ENCODE peak calls at places on chromosomes 11 and 22, in eight cellular contexts. One of them, this sample, is unnamed.

GRCh38 chr22:20312396-20313191 is 7.3 kb downstream of the DGCR6L start:
- DNase-seq in NB4: no peak
- DNase-seq in heart right ventricle: peak; percentile 1
- DNase-seq in B cell: no peak
- DNase-seq in body of pancreas: peak; percentile 9
- DNase-seq in stomach: peak; percentile 9
- DNase-seq in psoas muscle: no peak
- DNase-seq in A549: no peak
- DNase-seq in this sample: no peak

GRCh38 chr11:69035150-69035958 is 13.4 kb upstream of the TPCN2 start:
- DNase-seq in NB4: peak; percentile 39
- DNase-seq in heart right ventricle: no peak
- DNase-seq in B cell: no peak
- DNase-seq in body of pancreas: no peak
- DNase-seq in stomach: no peak
- DNase-seq in psoas muscle: peak; percentile 66
- DNase-seq in A549: no peak
- DNase-seq in this sample: no peak

GRCh38 chr22:28031383-28031922 is 112.4 kb upstream of the PITPNB start:
- DNase-seq in NB4: no peak
- DNase-seq in heart right ventricle: no peak
- DNase-seq in B cell: no peak
- DNase-seq in body of pancreas: no peak
- DNase-seq in stomach: no peak
- DNase-seq in psoas muscle: no peak
- DNase-seq in A549: no peak
- DNase-seq in this sample: no peak

GRCh38 chr22:29394931-29395581 is 6.7 kb upstream of the AP1B1 start:
- DNase-seq in NB4: peak; percentile 80
- DNase-seq in heart right ventricle: peak; percentile 67
- DNase-seq in B cell: peak; percentile 71
- DNase-seq in body of pancreas: peak; percentile 80
- DNase-seq in stomach: peak; percentile 75
- DNase-seq in psoas muscle: peak; percentile 76
- DNase-seq in A549: peak; percentile 73
- DNase-seq in this sample: peak; percentile 80

GRCh38 chr11:129695543-129696308 is 119.9 kb upstream of the TMEM45B start:
- DNase-seq in NB4: peak; percentile 58
- DNase-seq in heart right ventricle: peak; percentile 23
- DNase-seq in B cell: peak; percentile 58
- DNase-seq in body of pancreas: peak; percentile 77
- DNase-seq in stomach: peak; percentile 82
- DNase-seq in psoas muscle: peak; percentile 59
- DNase-seq in A549: peak; percentile 48
- DNase-seq in this sample: peak; percentile 65

GRCh38 chr11:61626580-61627380 is 45.9 kb upstream of the SYT7 start:
- DNase-seq in NB4: no peak
- DNase-seq in heart right ventricle: peak; percentile 76
- DNase-seq in B cell: no peak
- DNase-seq in body of pancreas: peak; percentile 85
- DNase-seq in stomach: peak; percentile 89
- DNase-seq in psoas muscle: peak; percentile 64
- DNase-seq in A549: no peak
- DNase-seq in this sample: no peak

GRCh38 chr11:61267437-61267841 is 26.5 kb downstream of the PGA5 start:
- DNase-seq in NB4: no peak
- DNase-seq in heart right ventricle: no peak
- DNase-seq in B cell: no peak
- DNase-seq in body of pancreas: peak; percentile 26
- DNase-seq in stomach: peak; percentile 84
- DNase-seq in psoas muscle: no peak
- DNase-seq in A549: no peak
- DNase-seq in this sample: no peak

GRCh38 chr11:73585834-73586575 is 11.9 kb downstream of the FAM168A start:
- DNase-seq in NB4: no peak
- DNase-seq in heart right ventricle: no peak
- DNase-seq in B cell: no peak
- DNase-seq in body of pancreas: no peak
- DNase-seq in stomach: no peak
- DNase-seq in psoas muscle: no peak
- DNase-seq in A549: no peak
- DNase-seq in this sample: no peak

GRCh38 chr11:63922673-63923192 is 5.8 kb upstream of the RCOR2 start:
- DNase-seq in NB4: no peak
- DNase-seq in heart right ventricle: no peak
- DNase-seq in B cell: no peak
- DNase-seq in body of pancreas: no peak
- DNase-seq in stomach: no peak
- DNase-seq in psoas muscle: no peak
- DNase-seq in A549: no peak
- DNase-seq in this sample: no peak

GRCh38 chr11:29432719-29433325 is 584.0 kb downstream of the KCNA4 start:
- DNase-seq in NB4: peak; percentile 10
- DNase-seq in heart right ventricle: no peak
- DNase-seq in B cell: no peak
- DNase-seq in body of pancreas: no peak
- DNase-seq in stomach: no peak
- DNase-seq in psoas muscle: no peak
- DNase-seq in A549: peak; percentile 11
- DNase-seq in this sample: no peak

GRCh38 chr11:43992834-43993637 is 50.6 kb downstream of the C11orf96 start:
- DNase-seq in NB4: no peak
- DNase-seq in heart right ventricle: peak; percentile 52
- DNase-seq in B cell: no peak
- DNase-seq in body of pancreas: no peak
- DNase-seq in stomach: no peak
- DNase-seq in psoas muscle: no peak
- DNase-seq in A549: no peak
- DNase-seq in this sample: no peak

GRCh38 chr22:40898850-40899357 is 37.0 kb upstream of the DNAJB7 start:
- DNase-seq in NB4: peak; percentile 64
- DNase-seq in heart right ventricle: no peak
- DNase-seq in B cell: peak; percentile 37
- DNase-seq in body of pancreas: no peak
- DNase-seq in stomach: no peak
- DNase-seq in psoas muscle: no peak
- DNase-seq in A549: peak; percentile 49
- DNase-seq in this sample: no peak

GRCh38 chr11:30422389-30422788 is 99.5 kb downstream of the ARL14EP start:
- DNase-seq in NB4: no peak
- DNase-seq in heart right ventricle: no peak
- DNase-seq in B cell: no peak
- DNase-seq in body of pancreas: peak; percentile 22
- DNase-seq in stomach: no peak
- DNase-seq in psoas muscle: no peak
- DNase-seq in A549: no peak
- DNase-seq in this sample: no peak

GRCh38 chr11:72780291-72781062 is 13.4 kb downstream of the STARD10 start:
- DNase-seq in NB4: no peak
- DNase-seq in heart right ventricle: no peak
- DNase-seq in B cell: peak; percentile 39
- DNase-seq in body of pancreas: peak; percentile 25
- DNase-seq in stomach: no peak
- DNase-seq in psoas muscle: no peak
- DNase-seq in A549: no peak
- DNase-seq in this sample: no peak

GRCh38 chr11:88246680-88247079 is 71.4 kb upstream of the RAB38 start:
- DNase-seq in NB4: no peak
- DNase-seq in heart right ventricle: no peak
- DNase-seq in B cell: no peak
- DNase-seq in body of pancreas: no peak
- DNase-seq in stomach: no peak
- DNase-seq in psoas muscle: no peak
- DNase-seq in A549: peak; percentile 10
- DNase-seq in this sample: no peak

GRCh38 chr22:29733362-29734322 is 13.8 kb downstream of the CABP7 start:
- DNase-seq in NB4: no peak
- DNase-seq in heart right ventricle: no peak
- DNase-seq in B cell: no peak
- DNase-seq in body of pancreas: peak; percentile 38
- DNase-seq in stomach: no peak
- DNase-seq in psoas muscle: peak; percentile 81
- DNase-seq in A549: no peak
- DNase-seq in this sample: peak; percentile 94

GRCh38 chr11:117807482-117808272 is 10.7 kb upstream of the DSCAML1 start:
- DNase-seq in NB4: peak; percentile 77
- DNase-seq in heart right ventricle: peak; percentile 80
- DNase-seq in B cell: peak; percentile 70
- DNase-seq in body of pancreas: peak; percentile 83
- DNase-seq in stomach: peak; percentile 85
- DNase-seq in psoas muscle: peak; percentile 84
- DNase-seq in A549: peak; percentile 48
- DNase-seq in this sample: peak; percentile 83

GRCh38 chr11:6206456-6207180 is 1.3 kb downstream of the C11orf42 start:
- DNase-seq in NB4: no peak
- DNase-seq in heart right ventricle: no peak
- DNase-seq in B cell: no peak
- DNase-seq in body of pancreas: no peak
- DNase-seq in stomach: no peak
- DNase-seq in psoas muscle: no peak
- DNase-seq in A549: no peak
- DNase-seq in this sample: no peak

GRCh38 chr22:30667092-30667485 is 586 bp downstream of the DUSP18 start:
- DNase-seq in NB4: peak; percentile 11
- DNase-seq in heart right ventricle: no peak
- DNase-seq in B cell: no peak
- DNase-seq in body of pancreas: peak; percentile 14
- DNase-seq in stomach: no peak
- DNase-seq in psoas muscle: no peak
- DNase-seq in A549: no peak
- DNase-seq in this sample: no peak

GRCh38 chr11:105056446-105056845 is 11.3 kb upstream of the CARD16 start:
- DNase-seq in NB4: no peak
- DNase-seq in heart right ventricle: no peak
- DNase-seq in B cell: no peak
- DNase-seq in body of pancreas: no peak
- DNase-seq in stomach: no peak
- DNase-seq in psoas muscle: no peak
- DNase-seq in A549: no peak
- DNase-seq in this sample: no peak

GRCh38 chr11:14414470-14415461 is 55.8 kb upstream of the RRAS2 start:
- DNase-seq in NB4: no peak
- DNase-seq in heart right ventricle: no peak
- DNase-seq in B cell: peak; percentile 31
- DNase-seq in body of pancreas: no peak
- DNase-seq in stomach: no peak
- DNase-seq in psoas muscle: no peak
- DNase-seq in A549: no peak
- DNase-seq in this sample: no peak

DNA sequence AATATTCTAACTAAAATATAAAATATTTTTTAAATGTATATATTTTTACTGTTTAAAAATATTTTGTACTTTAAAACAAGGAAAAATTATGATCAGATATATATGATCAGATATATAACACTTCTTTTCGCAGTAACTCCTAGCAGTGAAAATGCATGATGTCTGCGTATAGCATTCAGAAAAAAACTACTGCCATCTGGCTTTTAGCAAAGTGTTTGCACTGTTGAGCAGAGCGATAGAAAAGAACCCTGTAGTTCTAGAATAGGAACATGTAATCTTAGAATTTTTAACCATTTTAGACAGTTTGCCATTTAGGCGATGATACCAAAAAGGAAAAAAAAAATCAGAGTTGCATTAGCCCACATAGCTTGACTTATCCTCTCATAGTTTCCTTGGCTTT is 370.4 kb upstream of the ANO3 start:
- DNase-seq in NB4: no peak
- DNase-seq in heart right ventricle: no peak
- DNase-seq in B cell: no peak
- DNase-seq in body of pancreas: no peak
- DNase-seq in stomach: no peak
- DNase-seq in psoas muscle: no peak
- DNase-seq in A549: no peak
- DNase-seq in this sample: no peak
- TF ChIP-seq CTCF in NB4: no peak
- TF ChIP-seq CTCF in heart right ventricle: peak; percentile 21
- TF ChIP-seq CTCF in B cell: no peak
- TF ChIP-seq CTCF in body of pancreas: no peak
- TF ChIP-seq CTCF in stomach: no peak
- TF ChIP-seq CTCF in psoas muscle: peak; percentile 45
- TF ChIP-seq CTCF in A549: no peak
- TF ChIP-seq CTCF in this sample: peak; percentile 37

GRCh38 chr11:126061707-126062678 is 673 bp downstream of the CDON start:
- DNase-seq in NB4: no peak
- DNase-seq in heart right ventricle: peak; percentile 24
- DNase-seq in B cell: peak; percentile 44
- DNase-seq in body of pancreas: no peak
- DNase-seq in stomach: no peak
- DNase-seq in psoas muscle: peak; percentile 65
- DNase-seq in A549: peak; percentile 52
- DNase-seq in this sample: peak; percentile 70
- TF ChIP-seq CTCF in NB4: no peak
- TF ChIP-seq CTCF in heart right ventricle: peak; percentile 44
- TF ChIP-seq CTCF in B cell: no peak
- TF ChIP-seq CTCF in body of pancreas: peak; percentile 60
- TF ChIP-seq CTCF in stomach: no peak
- TF ChIP-seq CTCF in psoas muscle: peak; percentile 16
- TF ChIP-seq CTCF in A549: peak; percentile 47
- TF ChIP-seq CTCF in this sample: peak; percentile 90

GRCh38 chr11:124745835-124746620 is 6.0 kb downstream of the VSIG2 start:
- DNase-seq in NB4: no peak
- DNase-seq in heart right ventricle: no peak
- DNase-seq in B cell: peak; percentile 90
- DNase-seq in body of pancreas: no peak
- DNase-seq in stomach: no peak
- DNase-seq in psoas muscle: no peak
- DNase-seq in A549: peak; percentile 24
- DNase-seq in this sample: no peak
- TF ChIP-seq CTCF in NB4: no peak
- TF ChIP-seq CTCF in heart right ventricle: no peak
- TF ChIP-seq CTCF in B cell: no peak
- TF ChIP-seq CTCF in body of pancreas: peak; percentile 35
- TF ChIP-seq CTCF in stomach: no peak
- TF ChIP-seq CTCF in psoas muscle: no peak
- TF ChIP-seq CTCF in A549: peak; percentile 26
- TF ChIP-seq CTCF in this sample: no peak

DNA sequence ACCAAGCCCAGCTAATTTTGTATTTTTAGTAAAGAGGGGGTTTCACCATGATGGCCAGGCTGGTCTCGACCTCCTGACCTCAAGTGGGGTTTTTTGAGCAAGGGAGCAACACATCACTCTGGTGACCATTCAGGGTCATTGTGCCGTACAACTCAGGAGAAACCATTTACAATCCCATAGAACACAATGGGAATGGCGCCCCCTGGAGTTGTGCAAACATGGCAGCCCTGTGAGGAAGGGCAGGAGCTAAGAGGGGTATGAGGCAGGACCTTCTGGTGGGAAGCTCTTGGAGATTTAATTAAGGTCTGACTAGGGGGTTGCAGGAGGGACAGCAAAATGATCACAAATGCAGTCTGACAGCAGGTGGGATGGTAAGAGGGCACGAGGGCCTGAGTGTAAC is 9.2 kb upstream of the CSF2RB start:
- DNase-seq in NB4: no peak
- DNase-seq in heart right ventricle: no peak
- DNase-seq in B cell: no peak
- DNase-seq in body of pancreas: no peak
- DNase-seq in stomach: no peak
- DNase-seq in psoas muscle: no peak
- DNase-seq in A549: no peak
- DNase-seq in this sample: no peak
- TF ChIP-seq CTCF in NB4: peak; percentile 4
- TF ChIP-seq CTCF in heart right ventricle: no peak
- TF ChIP-seq CTCF in B cell: no peak
- TF ChIP-seq CTCF in body of pancreas: no peak
- TF ChIP-seq CTCF in stomach: no peak
- TF ChIP-seq CTCF in psoas muscle: no peak
- TF ChIP-seq CTCF in A549: no peak
- TF ChIP-seq CTCF in this sample: peak; percentile 20

This sample was measured in BE2C.